ENCODE peak calls at places on chromosome 4, in eight cellular contexts. L, P, H, W, V, F, M and I are unnamed samples.

GRCh38 chr4:147096667-147097604 is 151.3 kb upstream of the TTC29 start:
- DNase-seq in P (peak), F (no peak), M (no peak), L (no peak), H (no peak), V (no peak), W (peak), I (peak)

GRCh38 chr4:143358923-143359694 is 22.4 kb downstream of the GAB1 start:
- DNase-seq in M (no peak), L (no peak), H (no peak), W (peak), P (peak), V (no peak), F (no peak), I (peak)

GRCh38 chr4:139782926-139783542 is 117.4 kb downstream of the MGST2 start:
- DNase-seq in V (no peak), F (no peak), M (no peak), L (no peak), H (no peak), W (no peak), P (no peak), I (no peak)

GRCh38 chr4:72031868-72032619 is at the start of gene NPFFR2:
- DNase-seq in V (peak), H (no peak), L (no peak), M (no peak), P (no peak), W (no peak), F (peak), I (no peak)

GRCh38 chr4:185282968-185283367 is 73.6 kb downstream of the SNX25 start:
- DNase-seq in P (peak), L (no peak), W (no peak), V (no peak), F (no peak), M (no peak), H (no peak), I (peak)

GRCh38 chr4:138450546-138450945 is 208.4 kb upstream of the SLC7A11 start:
- DNase-seq in F (no peak), L (no peak), H (no peak), M (no peak), P (no peak), V (no peak), W (no peak), I (no peak)

GRCh38 chr4:108270466-108271450 is 102.0 kb upstream of the LEF1 start:
- DNase-seq in H (no peak), L (no peak), M (no peak), P (no peak), V (no peak), F (no peak), W (peak), I (no peak)

GRCh38 chr4:186553717-186554116 is 1.6 kb downstream of the MTNR1A start:
- DNase-seq in L (no peak), W (no peak), M (no peak), V (no peak), H (no peak), P (no peak), F (no peak), I (no peak)

GRCh38 chr4:14827111-14827510 is 175.2 kb upstream of the CPEB2 start:
- DNase-seq in H (no peak), P (no peak), M (no peak), W (no peak), L (no peak), V (no peak), F (no peak), I (no peak)

GRCh38 chr4:6193399-6193798 is 7.0 kb downstream of the JAKMIP1 start:
- DNase-seq in V (no peak), L (no peak), F (no peak), M (no peak), W (no peak), P (no peak), H (no peak), I (no peak)

GRCh38 chr4:85824166-85824945 is 349.4 kb downstream of the ARHGAP24 start:
- DNase-seq in F (no peak), M (no peak), P (no peak), W (no peak), H (no peak), V (no peak), L (no peak), I (no peak)

GRCh38 chr4:110609044-110609750 is 13.7 kb downstream of the PITX2 start:
- DNase-seq in P (no peak), H (no peak), W (no peak), M (no peak), V (no peak), L (no peak), F (no peak), I (no peak)

GRCh38 chr4:154719087-154719486 is 24.7 kb upstream of the LRAT start:
- DNase-seq in W (no peak), P (no peak), V (no peak), H (no peak), F (no peak), L (no peak), M (no peak), I (no peak)

GRCh38 chr4:174437324-174437723 is 85.0 kb downstream of the HPGD start:
- DNase-seq in V (no peak), L (no peak), F (no peak), M (no peak), P (no peak), W (no peak), H (no peak), I (no peak)

GRCh38 chr4:42892413-42892812 is at the start of gene GRXCR1:
- DNase-seq in H (no peak), L (no peak), W (no peak), M (no peak), V (no peak), P (no peak), F (no peak), I (no peak)